ENCODE peak calls at places on chromosomes 2 and 18, in six cellular contexts. P is SJCRH30, I is lower lobe of right lung, Q is PC-3, D is GM23248, G is AG04450. Z is an unnamed sample. For H3K9me3 and H3K27me3, the result is how much of the 10 kb centered on the place peaks cover.

GRCh38 chr18:57135705-57136104 is 11.2 kb upstream of the BOD1L2 start:
- DNase-seq in P (no peak), I (no peak), Q (peak), D (no peak), G (no peak), Z (no peak)

GRCh38 chr2:38835015-38835601 is 40.6 kb downstream of the DHX57 start:
- DNase-seq in P (peak), I (no peak), Q (peak), D (peak), G (no peak), Z (no peak)

GRCh38 chr18:48826271-48826670 is 124.5 kb downstream of the SMAD7 start:
- DNase-seq in P (no peak), I (peak), Q (no peak), D (no peak), G (no peak), Z (peak)

GRCh38 chr2:12236136-12236834 is 480.5 kb upstream of the TRIB2 start:
- DNase-seq in P (no peak), I (no peak), Q (no peak), D (peak), G (no peak), Z (no peak)

GRCh38 chr18:67354091-67354490 is 162.4 kb downstream of the DSEL start:
- DNase-seq in P (no peak), I (no peak), Q (no peak), D (no peak), G (no peak), Z (no peak)

GRCh38 chr2:238720232-238720672 is 127.6 kb upstream of the TWIST2 start:
- DNase-seq in P (peak), I (peak), Q (peak), D (peak), G (no peak), Z (peak)

GRCh38 chr2:202031261-202031986 is 2.2 kb upstream of the FZD7 start:
- DNase-seq in P (no peak), I (no peak), Q (no peak), D (peak), G (no peak), Z (no peak)

GRCh38 chr18:73093687-73094250 is 226.0 kb upstream of the NETO1 start:
- DNase-seq in P (no peak), I (no peak), Q (peak), D (no peak), G (no peak), Z (no peak)

GRCh38 chr2:5465859-5466258 is 226.3 kb upstream of the SOX11 start:
- DNase-seq in P (no peak), I (no peak), Q (no peak), D (no peak), G (no peak), Z (no peak)

GRCh38 chr2:24613154-24613814 is 122.2 kb downstream of the NCOA1 start:
- DNase-seq in P (peak), I (no peak), Q (peak), D (peak), G (peak), Z (peak)

GRCh38 chr2:237091779-237092436 is 6.2 kb downstream of the COPS8 start:
- DNase-seq in P (no peak), I (no peak), Q (no peak), D (peak), G (no peak), Z (no peak)

GRCh38 chr2:46097714-46098480 is 199.3 kb upstream of the EPAS1 start:
- DNase-seq in P (peak), I (no peak), Q (peak), D (peak), G (peak), Z (no peak)

GRCh38 chr2:88016948-88017779 is 817 bp upstream of the RNU2-63P start:
- DNase-seq in P (no peak), I (peak), Q (no peak), D (no peak), G (no peak), Z (peak)
- H3K4me3 ChIP-seq in P (no peak), I (peak), Q (peak), D (peak), G (peak), Z (peak)

GRCh38 chr2:234136461-234136860 is 86.0 kb downstream of the SPP2 start:
- DNase-seq in P (no peak), I (no peak), Q (peak), D (no peak), G (no peak), Z (no peak)

GRCh38 chr2:234135750-234136221 is 85.3 kb downstream of the SPP2 start:
- DNase-seq in P (peak), I (peak), Q (peak), D (peak), G (peak), Z (peak)

GRCh38 chr2:234139755-234140154 is 89.3 kb downstream of the SPP2 start:
- DNase-seq in P (no peak), I (no peak), Q (no peak), D (no peak), G (no peak), Z (no peak)

GRCh38 chr2:234137400-234138014 is 87.0 kb downstream of the SPP2 start:
- DNase-seq in P (no peak), I (no peak), Q (peak), D (peak), G (no peak), Z (no peak)

DNA sequence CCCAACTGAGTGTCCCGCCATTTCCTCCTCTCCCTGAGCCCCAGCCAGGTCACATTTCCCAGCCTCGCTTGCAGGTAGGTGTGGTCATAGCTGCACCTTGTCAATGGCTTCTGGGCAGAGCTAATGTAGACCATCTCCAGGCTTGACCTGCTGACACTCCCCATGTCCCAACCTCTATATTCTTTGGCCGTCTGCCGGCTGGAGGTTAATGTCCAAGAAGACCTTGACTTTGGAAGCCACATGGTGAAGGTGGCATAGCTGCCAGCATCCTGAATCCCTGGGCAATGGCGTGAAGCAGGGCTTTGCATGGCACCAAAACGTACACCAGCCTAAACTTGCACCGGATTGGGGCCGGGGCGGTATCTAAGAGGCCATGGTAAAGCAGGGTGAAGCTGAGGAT is 88.3 kb downstream of the SPP2 start:
- DNase-seq in P (no peak), I (no peak), Q (no peak), D (no peak), G (no peak), Z (no peak)
- H3K9me3 ChIP-seq in P (under half), I (under half), Q (under half), D (under half), G (under half), Z (under half)

GRCh38 chr18:7566587-7567486 is at the start of gene PTPRM:
- DNase-seq in P (peak), I (peak), Q (peak), D (peak), G (no peak), Z (peak)
- H3K27me3 ChIP-seq in P (under half), I (under half), Q (under half), D (under half), G (under half), Z (under half)

GRCh38 chr2:207256476-207257207 is 90.9 kb upstream of the KLF7 start:
- DNase-seq in P (no peak), I (no peak), Q (no peak), D (peak), G (no peak), Z (no peak)

GRCh38 chr2:207256026-207256425 is 90.3 kb upstream of the KLF7 start:
- DNase-seq in P (no peak), I (no peak), Q (no peak), D (no peak), G (no peak), Z (no peak)

GRCh38 chr2:207255565-207255964 is 89.8 kb upstream of the KLF7 start:
- DNase-seq in P (no peak), I (no peak), Q (no peak), D (peak), G (no peak), Z (no peak)

GRCh38 chr2:207258191-207258991 is 92.6 kb upstream of the KLF7 start:
- DNase-seq in P (no peak), I (peak), Q (peak), D (peak), G (peak), Z (peak)

GRCh38 chr2:207257291-207258190 is 91.8 kb upstream of the KLF7 start:
- DNase-seq in P (no peak), I (no peak), Q (peak), D (peak), G (no peak), Z (no peak)
- H3K4me3 ChIP-seq in P (no peak), I (no peak), Q (no peak), D (peak), G (no peak), Z (no peak)

DNA sequence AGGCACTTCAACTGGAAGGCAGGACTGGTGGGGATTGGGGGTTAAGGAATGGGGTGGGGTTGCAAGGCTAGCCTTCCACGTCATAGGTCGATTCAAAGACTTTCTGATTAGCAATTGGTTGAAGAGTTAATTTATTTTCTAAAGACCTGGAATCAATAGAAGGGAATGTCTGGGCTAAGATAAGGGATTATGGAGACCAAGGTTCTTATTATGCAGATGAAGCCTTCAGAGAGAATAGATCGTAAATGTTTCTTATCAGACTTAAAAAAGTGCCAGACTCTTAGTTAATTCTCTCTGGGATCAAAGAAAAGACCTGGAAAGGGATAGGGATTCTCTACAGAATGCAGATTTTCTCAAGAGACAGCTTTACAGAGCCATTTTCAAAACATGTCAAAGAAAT is 368.0 kb upstream of the DLGAP1 start:
- DNase-seq in P (no peak), I (no peak), Q (no peak), D (no peak), G (no peak), Z (no peak)
- H3K9me3 ChIP-seq in P (under half), I (under half), Q (under half), D (under half), G (under half), Z (under half)

GRCh38 chr18:79399275-79400081 is 3.7 kb downstream of the NFATC1 start:
- DNase-seq in P (no peak), I (peak), Q (no peak), D (peak), G (no peak), Z (no peak)
- H3K27me3 ChIP-seq in P (under half), I (under half), Q (under half), D (under half), G (under half), Z (under half)

DNA sequence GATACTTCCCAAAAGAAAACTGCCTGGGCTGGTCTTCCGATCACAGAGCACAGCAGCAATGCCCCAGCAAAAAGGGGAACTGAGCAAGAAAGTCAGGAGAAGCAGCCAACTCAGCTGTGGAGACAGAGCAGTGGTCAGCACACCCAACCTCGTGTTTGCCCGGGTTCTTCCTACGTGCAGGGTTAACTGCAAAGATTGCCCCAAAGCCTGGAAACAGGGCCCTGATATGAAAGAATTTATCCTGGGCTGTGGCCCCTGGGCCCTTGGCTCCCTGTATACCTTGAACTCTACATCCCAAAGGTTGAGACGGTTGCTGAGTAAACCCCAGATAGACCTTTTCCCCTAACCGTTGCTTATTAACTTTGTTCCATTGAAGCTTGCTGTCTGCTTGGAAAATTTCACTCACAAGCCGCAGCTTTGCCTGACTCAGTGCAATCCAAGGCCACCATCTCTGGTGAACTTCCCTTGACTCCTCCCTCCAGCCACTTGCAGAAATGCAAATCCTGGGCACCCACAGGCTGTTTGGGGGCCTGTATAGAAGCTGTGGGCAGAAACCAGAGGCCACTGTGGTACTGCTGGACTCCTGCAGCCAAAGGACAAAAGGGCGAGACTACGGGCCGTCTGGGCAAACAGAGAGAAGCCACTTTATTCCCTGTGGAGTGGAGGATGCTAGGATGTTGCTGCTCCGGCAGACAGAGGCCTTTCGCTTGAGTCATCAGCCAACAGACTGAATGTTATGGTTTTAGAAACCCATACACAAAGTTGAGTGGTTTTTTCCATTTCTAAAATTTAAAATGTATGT is 18.2 kb downstream of the NRP2 start:
- DNase-seq in P (no peak), I (peak), Q (peak), D (peak), G (no peak), Z (no peak)
- H3K4me3 ChIP-seq in P (no peak), I (no peak), Q (no peak), D (no peak), G (peak), Z (no peak)

GRCh38 chr2:149577269-149577668 is 10.3 kb downstream of the MMADHC start:
- DNase-seq in P (no peak), I (no peak), Q (no peak), D (no peak), G (no peak), Z (no peak)

GRCh38 chr2:149585317-149585885 is 2.2 kb downstream of the MMADHC start:
- DNase-seq in P (no peak), I (no peak), Q (no peak), D (no peak), G (no peak), Z (no peak)

GRCh38 chr2:149575742-149576141 is 11.8 kb downstream of the MMADHC start:
- DNase-seq in P (no peak), I (no peak), Q (no peak), D (no peak), G (no peak), Z (no peak)

GRCh38 chr2:149575277-149575676 is 12.3 kb downstream of the MMADHC start:
- DNase-seq in P (no peak), I (no peak), Q (no peak), D (no peak), G (no peak), Z (no peak)

DNA sequence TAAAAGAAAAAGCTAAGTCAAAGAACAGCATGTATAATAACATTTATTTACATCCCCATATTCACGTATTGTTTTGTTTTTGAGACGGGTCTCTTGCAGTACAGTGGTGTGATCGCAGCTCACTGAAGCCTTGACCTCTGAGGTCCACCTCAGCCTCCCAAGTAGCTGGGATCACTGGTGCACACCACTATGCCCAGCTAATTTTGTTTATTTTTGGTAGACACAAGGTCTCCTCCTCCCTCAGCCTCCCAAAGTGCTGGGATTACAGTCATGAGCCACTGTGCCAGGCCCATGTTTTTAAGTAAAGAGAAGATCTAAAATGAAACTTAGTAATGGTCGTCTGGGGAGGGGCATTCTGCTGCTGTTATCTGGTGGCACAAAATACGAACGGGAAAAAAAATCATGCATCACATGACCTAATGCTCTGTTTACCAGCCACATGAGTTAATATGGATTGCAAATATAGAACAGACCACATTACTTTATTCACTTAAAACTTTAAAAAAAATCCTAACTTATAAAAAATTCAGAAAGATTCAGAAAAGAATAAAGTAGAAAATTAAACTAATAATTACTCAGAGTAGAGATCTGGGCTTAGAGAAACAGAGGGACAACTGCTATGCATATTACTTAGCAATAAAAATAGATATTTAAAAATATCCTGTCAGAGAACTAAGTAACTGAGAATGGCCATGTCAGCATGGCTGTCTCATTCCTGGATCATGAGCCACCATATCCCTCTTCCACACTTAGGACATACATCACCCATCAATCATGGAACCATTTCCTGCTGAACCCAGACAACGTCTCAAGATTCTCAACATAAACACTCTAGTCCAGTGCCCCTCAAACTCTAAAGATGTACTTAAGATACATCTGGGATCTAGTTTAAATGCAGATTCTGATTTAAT is 7.3 kb downstream of the MMADHC start:
- DNase-seq in P (no peak), I (no peak), Q (no peak), D (peak), G (no peak), Z (no peak)
- H3K9me3 ChIP-seq in P (under half), I (under half), Q (under half), D (under half), G (under half), Z (under half)

Z was measured in WERI-Rb-1.